ENCODE peak calls at places on chromosomes 11 and 22, in ten cellular contexts. B, D, X, Q, Z, O, F, W, H and P are unnamed samples.

GRCh38 chr22:19383292-19383691 is 48.2 kb downstream of the HIRA start:
- DNase-seq in B (no peak), D (no peak), X (no peak), Q (no peak), Z (no peak), O (no peak), F (no peak), W (no peak), H (no peak), P (no peak)

GRCh38 chr22:48342732-48343131 is 1484.9 kb downstream of the BRD1 start:
- DNase-seq in B (no peak), D (no peak), X (no peak), Q (no peak), Z (no peak), O (no peak), F (no peak), W (no peak), H (no peak), P (no peak)

GRCh38 chr11:22711880-22712279 is 45.5 kb downstream of the GAS2 start:
- DNase-seq in B (no peak), D (peak), X (peak), Q (no peak), Z (no peak), O (no peak), F (no peak), W (peak), H (no peak), P (no peak)

GRCh38 chr11:80473562-80473961 is 1032.7 kb upstream of the TENM4 start:
- DNase-seq in B (no peak), D (no peak), X (no peak), Q (no peak), Z (no peak), O (no peak), F (no peak), W (no peak), H (no peak), P (no peak)

GRCh38 chr11:119520966-119521365 is 98.0 kb upstream of the THY1 start:
- DNase-seq in B (no peak), D (no peak), X (no peak), Q (no peak), Z (no peak), O (no peak), F (no peak), W (no peak), H (no peak), P (no peak)

GRCh38 chr22:20219667-20220628 is 48.2 kb downstream of the RTN4R start:
- DNase-seq in B (no peak), D (no peak), X (no peak), Q (no peak), Z (no peak), O (no peak), F (no peak), W (no peak), H (no peak), P (no peak)

GRCh38 chr11:43919852-43920597 is 22.4 kb upstream of the C11orf96 start:
- DNase-seq in B (peak), D (no peak), X (no peak), Q (no peak), Z (no peak), O (no peak), F (no peak), W (no peak), H (no peak), P (no peak)

GRCh38 chr22:47444746-47445065 is 682.3 kb downstream of the TBC1D22A start:
- DNase-seq in B (no peak), D (no peak), X (no peak), Q (no peak), Z (no peak), O (no peak), F (no peak), W (no peak), H (no peak), P (no peak)

GRCh38 chr11:798093-798713 is at the start of gene SLC25A22:
- DNase-seq in B (peak), D (peak), X (peak), Q (peak), Z (no peak), O (peak), F (peak), W (peak), H (peak), P (no peak)

GRCh38 chr11:16280256-16280682 is 76.1 kb downstream of the SOX6 start:
- DNase-seq in B (no peak), D (peak), X (peak), Q (no peak), Z (no peak), O (peak), F (peak), W (peak), H (no peak), P (no peak)

DNA sequence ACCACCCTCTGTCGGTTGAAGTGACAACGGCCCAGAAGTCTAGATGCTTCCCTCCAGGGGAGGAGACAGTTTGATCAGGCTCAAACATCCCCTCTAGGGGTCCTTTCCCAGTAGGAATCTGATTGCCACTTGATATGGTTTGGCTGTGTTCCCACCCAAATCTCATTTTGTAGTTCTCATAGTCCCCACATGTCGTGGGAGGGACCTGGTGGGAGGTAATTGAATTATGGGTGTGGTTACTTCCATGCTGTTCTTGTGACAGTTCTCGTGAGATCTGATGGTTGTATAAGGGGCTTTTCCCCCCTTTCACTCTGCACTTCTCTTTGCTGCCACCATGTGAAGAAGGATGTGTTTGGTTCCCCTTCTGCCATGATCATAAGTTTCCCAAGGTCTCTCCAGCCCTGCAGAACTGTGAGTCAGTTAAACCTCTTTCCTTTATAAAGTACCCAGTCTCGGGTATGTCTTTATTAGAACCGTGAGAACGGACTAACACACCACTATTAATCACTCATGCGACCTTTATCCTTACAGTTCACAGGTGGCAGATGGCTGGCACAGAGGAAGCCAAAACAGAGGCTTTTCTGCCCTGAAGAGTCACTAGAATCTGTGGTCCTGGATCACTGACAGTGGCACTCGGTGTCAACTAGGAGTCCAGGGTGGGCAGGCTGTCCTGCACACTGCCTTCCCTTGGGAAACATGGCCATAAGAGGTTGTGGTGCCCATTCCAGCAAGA is 21.6 kb downstream of the ASPHD2 start:
- DNase-seq in B (no peak), D (no peak), X (no peak), Q (no peak), Z (no peak), O (no peak), F (no peak), W (no peak), H (no peak), P (no peak)
- H3K4me3 ChIP-seq in B (no peak), D (no peak), X (no peak), Q (no peak), Z (no peak), O (no peak), F (no peak), W (no peak), H (no peak), P (no peak)

GRCh38 chr22:35066768-35067167 is 810 bp downstream of the ISX start:
- DNase-seq in B (no peak), D (no peak), X (no peak), Q (no peak), Z (no peak), O (no peak), F (no peak), W (no peak), H (no peak), P (no peak)

GRCh38 chr22:35070451-35071093 is 4.6 kb downstream of the ISX start:
- DNase-seq in B (no peak), D (no peak), X (no peak), Q (no peak), Z (no peak), O (no peak), F (no peak), W (no peak), H (no peak), P (peak)

GRCh38 chr22:35065796-35066218 is at the start of gene ISX:
- DNase-seq in B (no peak), D (no peak), X (no peak), Q (no peak), Z (no peak), O (no peak), F (no peak), W (peak), H (peak), P (peak)

GRCh38 chr22:35064664-35065063 is 1.3 kb upstream of the ISX start:
- DNase-seq in B (no peak), D (no peak), X (no peak), Q (no peak), Z (no peak), O (no peak), F (no peak), W (no peak), H (peak), P (no peak)

GRCh38 chr22:35065183-35065582 is 775 bp upstream of the ISX start:
- DNase-seq in B (no peak), D (no peak), X (no peak), Q (no peak), Z (no peak), O (no peak), F (no peak), W (no peak), H (no peak), P (no peak)
- TF ChIP-seq CTCF in B (no peak), D (no peak), X (no peak), Q (no peak), Z (no peak), O (no peak), F (no peak), W (no peak), H (no peak), P (no peak)

DNA sequence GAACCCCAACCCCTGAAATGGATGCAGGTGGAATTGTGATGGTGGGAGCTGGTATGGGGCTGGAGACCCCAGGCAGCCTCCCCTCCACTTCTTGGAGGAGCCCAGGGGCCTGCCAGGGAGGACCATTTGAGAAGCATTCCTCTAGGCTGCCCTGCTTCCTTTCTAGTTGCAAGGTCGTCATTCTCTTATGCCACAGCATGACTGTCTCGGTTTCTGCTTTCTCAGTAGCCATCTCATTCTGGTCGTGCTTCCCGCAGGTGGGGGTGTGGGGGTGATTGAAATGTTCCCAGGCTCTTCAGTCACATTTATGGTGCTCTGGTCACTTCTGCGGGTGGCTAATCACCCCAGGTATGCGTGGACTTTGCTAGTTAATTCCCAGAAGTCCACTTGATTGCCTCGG is 223.7 kb upstream of the TBCEL start:
- DNase-seq in B (no peak), D (no peak), X (no peak), Q (no peak), Z (no peak), O (no peak), F (no peak), W (no peak), H (no peak), P (no peak)
- H3K4me3 ChIP-seq in B (no peak), D (no peak), X (no peak), Q (no peak), Z (no peak), O (no peak), F (no peak), W (no peak), H (no peak), P (no peak)

GRCh38 chr11:46392421-46393230 is 1.1 kb upstream of the CHRM4 start:
- DNase-seq in B (peak), D (peak), X (peak), Q (peak), Z (peak), O (peak), F (peak), W (peak), H (peak), P (peak)

GRCh38 chr11:46393231-46393616 is 1.6 kb upstream of the CHRM4 start:
- DNase-seq in B (no peak), D (no peak), X (no peak), Q (no peak), Z (no peak), O (no peak), F (no peak), W (no peak), H (no peak), P (no peak)

GRCh38 chr11:46402957-46403902 is 11.7 kb upstream of the CHRM4 start:
- DNase-seq in B (no peak), D (peak), X (no peak), Q (no peak), Z (no peak), O (no peak), F (peak), W (no peak), H (no peak), P (no peak)

GRCh38 chr11:46393759-46394158 is 2.2 kb upstream of the CHRM4 start:
- DNase-seq in B (no peak), D (no peak), X (no peak), Q (no peak), Z (no peak), O (no peak), F (no peak), W (no peak), H (no peak), P (no peak)

DNA sequence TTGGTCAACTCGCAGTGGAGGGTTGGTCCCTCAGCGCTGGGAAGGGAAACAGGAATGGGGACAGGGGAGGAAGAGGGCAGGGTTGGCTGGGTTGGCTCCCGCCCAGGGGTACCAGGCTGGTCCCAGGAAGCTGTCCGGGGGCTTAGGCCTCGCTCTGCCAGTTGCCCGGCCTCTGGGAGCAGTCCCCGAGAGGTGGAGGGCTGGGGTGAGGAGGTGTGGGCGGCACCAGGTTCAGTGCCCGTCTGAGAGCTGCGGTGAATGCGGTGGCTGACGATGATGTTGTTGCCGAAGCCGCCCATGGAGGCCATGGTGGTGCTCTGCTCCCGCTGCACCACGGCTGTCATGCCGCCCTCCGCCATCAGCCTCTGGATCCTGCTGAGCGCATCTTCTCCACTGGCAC is 6.0 kb upstream of the CHRM4 start:
- DNase-seq in B (no peak), D (no peak), X (no peak), Q (no peak), Z (no peak), O (no peak), F (no peak), W (no peak), H (no peak), P (no peak)
- TF ChIP-seq CTCF in B (no peak), D (no peak), X (no peak), Q (no peak), Z (no peak), O (no peak), F (no peak), W (no peak), H (no peak), P (no peak)

GRCh38 chr11:1863352-1864215 is 10.7 kb downstream of the LSP1 start:
- DNase-seq in B (peak), D (peak), X (peak), Q (peak), Z (peak), O (peak), F (peak), W (peak), H (no peak), P (peak)
- H3K4me3 ChIP-seq in B (no peak), D (peak), X (peak), Q (peak), Z (no peak), O (peak), F (peak), W (no peak), H (no peak), P (no peak)

GRCh38 chr22:26589367-26589844 is 526 bp downstream of the TPST2 start:
- DNase-seq in B (peak), D (peak), X (peak), Q (no peak), Z (no peak), O (peak), F (peak), W (peak), H (peak), P (no peak)
- TF ChIP-seq CTCF in B (no peak), D (no peak), X (no peak), Q (no peak), Z (no peak), O (no peak), F (no peak), W (no peak), H (no peak), P (no peak)

GRCh38 chr11:18372187-18372586 is 22.2 kb upstream of the LDHA start:
- DNase-seq in B (no peak), D (no peak), X (no peak), Q (no peak), Z (no peak), O (no peak), F (no peak), W (no peak), H (no peak), P (no peak)
- H3K4me3 ChIP-seq in B (no peak), D (no peak), X (no peak), Q (no peak), Z (no peak), O (no peak), F (no peak), W (no peak), H (no peak), P (no peak)

GRCh38 chr11:126920833-126921232 is 79.7 kb downstream of the KIRREL3 start:
- DNase-seq in B (no peak), D (no peak), X (no peak), Q (no peak), Z (no peak), O (no peak), F (no peak), W (no peak), H (no peak), P (no peak)
- TF ChIP-seq CTCF in B (no peak), D (no peak), X (no peak), Q (no peak), Z (no peak), O (no peak), F (no peak), W (no peak), H (no peak), P (no peak)

GRCh38 chr11:117230286-117230961 is 1.4 kb downstream of the PCSK7 start:
- DNase-seq in B (peak), D (no peak), X (no peak), Q (no peak), Z (no peak), O (no peak), F (no peak), W (no peak), H (no peak), P (no peak)

GRCh38 chr11:117232022-117232878 is at the start of the genes PCSK7 and RNF214:
- DNase-seq in B (peak), D (peak), X (peak), Q (peak), Z (no peak), O (peak), F (peak), W (peak), H (peak), P (no peak)

GRCh38 chr11:117229931-117230285 is 2.0 kb downstream of the PCSK7 start:
- DNase-seq in B (no peak), D (no peak), X (no peak), Q (no peak), Z (no peak), O (no peak), F (no peak), W (no peak), H (no peak), P (no peak)

GRCh38 chr11:117231637-117232021 is 244 bp downstream of the PCSK7 start:
- DNase-seq in B (no peak), D (no peak), X (no peak), Q (no peak), Z (no peak), O (no peak), F (no peak), W (no peak), H (no peak), P (no peak)

GRCh38 chr11:117230981-117231636 is 764 bp downstream of the PCSK7 start:
- DNase-seq in B (no peak), D (no peak), X (no peak), Q (no peak), Z (no peak), O (no peak), F (no peak), W (no peak), H (no peak), P (no peak)
- H3K4me3 ChIP-seq in B (peak), D (peak), X (peak), Q (peak), Z (peak), O (peak), F (peak), W (peak), H (peak), P (peak)

GRCh38 chr11:27838674-27839073 is 138.4 kb upstream of the BDNF start:
- DNase-seq in B (no peak), D (no peak), X (no peak), Q (no peak), Z (no peak), O (no peak), F (no peak), W (no peak), H (peak), P (no peak)

GRCh38 chr11:27842290-27842689 is 142.0 kb upstream of the BDNF start:
- DNase-seq in B (no peak), D (no peak), X (no peak), Q (no peak), Z (no peak), O (no peak), F (no peak), W (no peak), H (no peak), P (no peak)

GRCh38 chr11:27837895-27838563 is 137.8 kb upstream of the BDNF start:
- DNase-seq in B (no peak), D (no peak), X (no peak), Q (no peak), Z (no peak), O (no peak), F (no peak), W (no peak), H (no peak), P (no peak)

DNA sequence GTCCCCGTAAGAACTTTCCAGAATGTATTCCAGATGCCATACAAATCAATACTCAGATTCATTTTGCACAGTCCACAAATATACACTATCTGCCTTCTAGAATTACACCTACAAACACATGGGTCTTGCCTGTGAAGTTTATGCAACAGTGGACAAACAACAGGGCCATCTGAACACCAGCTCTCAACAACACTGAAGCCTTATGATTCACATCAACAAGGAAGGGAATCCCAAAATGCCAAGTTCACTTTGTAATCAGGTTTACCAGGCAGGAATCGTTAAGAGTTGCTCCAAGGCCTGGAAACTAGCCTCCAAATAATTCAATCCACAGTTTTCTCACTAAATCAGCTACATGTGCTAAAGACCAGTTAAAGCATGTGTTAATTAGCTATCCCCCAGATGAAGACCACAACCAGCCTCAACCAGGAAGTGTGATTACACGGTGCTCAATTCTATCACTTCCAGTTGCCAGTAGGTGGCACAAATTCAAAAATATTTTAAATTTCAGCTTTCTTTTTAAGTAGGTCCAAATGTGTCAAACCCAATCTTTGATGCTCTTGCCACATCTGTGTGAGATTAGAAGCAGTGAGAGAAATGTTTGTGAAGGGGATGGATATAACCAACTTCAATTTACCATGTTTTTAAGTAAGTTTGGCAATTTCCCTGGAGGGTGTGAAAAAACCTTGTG is 139.1 kb upstream of the BDNF start:
- DNase-seq in B (peak), D (no peak), X (no peak), Q (peak), Z (peak), O (no peak), F (no peak), W (no peak), H (no peak), P (no peak)
- TF ChIP-seq CTCF in B (peak), D (peak), X (no peak), Q (peak), Z (peak), O (no peak), F (peak), W (no peak), H (peak), P (peak)